ENCODE peak calls at places on chromosomes 5 and 9, in nine cellular contexts. G, M, L, A, X, S, K, T and I are unnamed samples.

GRCh38 chr5:68708156-68708841 is 385.5 kb upstream of the SLC30A5 start:
- ATAC-seq in G (no peak), M (no peak), L (no peak), A (no peak), X (no peak), S (no peak), K (no peak), T (no peak), I (no peak)

GRCh38 chr9:304519-305185 is 90.0 kb downstream of the DOCK8 start:
- ATAC-seq in G (peak; percentile 80), M (no peak), L (peak; percentile 47), A (peak; percentile 64), X (no peak), S (no peak), K (no peak), T (peak; percentile 64), I (no peak)

GRCh38 chr9:126752881-126753670 is 51.8 kb upstream of the ZBTB43 start:
- ATAC-seq in G (peak; percentile 92), M (no peak), L (no peak), A (no peak), X (no peak), S (peak; percentile 54), K (no peak), T (no peak), I (peak; percentile 20)

GRCh38 chr9:20604561-20604960 is 17.7 kb downstream of the MLLT3 start:
- ATAC-seq in G (no peak), M (peak; percentile 58), L (no peak), A (peak; percentile 39), X (peak; percentile 75), S (no peak), K (peak; percentile 43), T (peak; percentile 80), I (no peak)

GRCh38 chr5:176679365-176680225 is 32.3 kb downstream of the TSPAN17 start:
- ATAC-seq in G (no peak), M (no peak), L (no peak), A (no peak), X (no peak), S (no peak), K (peak; percentile 56), T (no peak), I (no peak)

GRCh38 chr5:151694035-151694485 is 7.3 kb upstream of the SPARC start:
- ATAC-seq in G (no peak), M (no peak), L (no peak), A (no peak), X (no peak), S (peak; percentile 91), K (no peak), T (no peak), I (no peak)

GRCh38 chr9:89234636-89235035 is 56.0 kb upstream of the SHC3 start:
- ATAC-seq in G (no peak), M (peak; percentile 40), L (no peak), A (no peak), X (peak; percentile 51), S (no peak), K (peak; percentile 51), T (peak; percentile 61), I (peak; percentile 94)

GRCh38 chr9:120925535-120926396 is 830 bp downstream of the TRAF1 start:
- ATAC-seq in G (no peak), M (peak; percentile 77), L (peak; percentile 32), A (peak; percentile 58), X (peak; percentile 73), S (no peak), K (no peak), T (peak; percentile 72), I (peak; percentile 80)

GRCh38 chr5:124877501-124878146 is 131.2 kb upstream of the ZNF608 start:
- ATAC-seq in G (no peak), M (no peak), L (no peak), A (no peak), X (no peak), S (no peak), K (no peak), T (no peak), I (no peak)

GRCh38 chr5:139708877-139709586 is 60.9 kb downstream of the CXXC5 start:
- ATAC-seq in G (peak; percentile 21), M (no peak), L (peak; percentile 74), A (no peak), X (no peak), S (peak; percentile 65), K (peak; percentile 68), T (no peak), I (peak; percentile 63)

GRCh38 chr9:99621040-99621439 is 200.6 kb upstream of the NR4A3 start:
- ATAC-seq in G (no peak), M (no peak), L (no peak), A (no peak), X (no peak), S (no peak), K (peak; percentile 91), T (no peak), I (no peak)

GRCh38 chr5:83199126-83199525 is 121.8 kb downstream of the XRCC4 start:
- ATAC-seq in G (no peak), M (no peak), L (no peak), A (no peak), X (no peak), S (no peak), K (no peak), T (no peak), I (no peak)

GRCh38 chr5:131774652-131775367 is 22.0 kb downstream of the FNIP1 start:
- ATAC-seq in G (no peak), M (no peak), L (peak; percentile 87), A (no peak), X (no peak), S (no peak), K (peak; percentile 31), T (no peak), I (no peak)

GRCh38 chr9:73437758-73438157 is 286.1 kb downstream of the ANXA1 start:
- ATAC-seq in G (peak; percentile 41), M (no peak), L (no peak), A (no peak), X (no peak), S (no peak), K (no peak), T (no peak), I (no peak)

GRCh38 chr5:106921567-106921966 is 749.2 kb downstream of the EFNA5 start:
- ATAC-seq in G (no peak), M (no peak), L (no peak), A (no peak), X (no peak), S (no peak), K (no peak), T (no peak), I (no peak)

GRCh38 chr9:6673326-6674025 is 27.9 kb upstream of the GLDC start:
- ATAC-seq in G (no peak), M (no peak), L (no peak), A (no peak), X (no peak), S (peak; percentile 62), K (no peak), T (no peak), I (no peak)

GRCh38 chr9:124906966-124907365 is 33.9 kb downstream of the GOLGA1 start:
- ATAC-seq in G (no peak), M (no peak), L (peak; percentile 57), A (no peak), X (no peak), S (no peak), K (no peak), T (no peak), I (no peak)

GRCh38 chr5:66222455-66222854 is 78.4 kb downstream of the SREK1 start:
- ATAC-seq in G (no peak), M (no peak), L (no peak), A (no peak), X (no peak), S (peak; percentile 61), K (no peak), T (no peak), I (no peak)

GRCh38 chr9:77417570-77417969 is 230.6 kb downstream of the GNA14 start:
- ATAC-seq in G (peak; percentile 49), M (no peak), L (no peak), A (no peak), X (no peak), S (no peak), K (no peak), T (no peak), I (no peak)

GRCh38 chr9:33714989-33715388 is 80.4 kb upstream of the PRSS3 start:
- ATAC-seq in G (no peak), M (peak; percentile 23), L (no peak), A (no peak), X (no peak), S (no peak), K (no peak), T (no peak), I (no peak)

GRCh38 chr9:3330792-3331420 is 194.9 kb downstream of the RFX3 start:
- ATAC-seq in G (no peak), M (no peak), L (no peak), A (no peak), X (no peak), S (no peak), K (no peak), T (no peak), I (no peak)

GRCh38 chr5:159774476-159775031 is 141.7 kb upstream of the ADRA1B start:
- ATAC-seq in G (no peak), M (no peak), L (no peak), A (no peak), X (no peak), S (no peak), K (no peak), T (no peak), I (no peak)

GRCh38 chr5:121533814-121534213 is 317.9 kb upstream of the FTMT start:
- ATAC-seq in G (no peak), M (no peak), L (no peak), A (no peak), X (no peak), S (no peak), K (peak; percentile 96), T (no peak), I (no peak)

GRCh38 chr5:88724201-88724600 is 158.8 kb downstream of the MEF2C start:
- ATAC-seq in G (no peak), M (no peak), L (no peak), A (no peak), X (no peak), S (no peak), K (no peak), T (no peak), I (no peak)

GRCh38 chr5:74149395-74149794 is 491.1 kb downstream of the ENC1 start:
- ATAC-seq in G (peak; percentile 75), M (peak; percentile 54), L (no peak), A (no peak), X (no peak), S (no peak), K (no peak), T (no peak), I (no peak)

GRCh38 chr5:75091597-75091996 is 39.2 kb upstream of the GCNT4 start:
- ATAC-seq in G (peak; percentile 55), M (no peak), L (no peak), A (no peak), X (no peak), S (no peak), K (no peak), T (no peak), I (no peak)

GRCh38 chr5:67475489-67475888 is 278.9 kb upstream of the CD180 start:
- ATAC-seq in G (no peak), M (no peak), L (no peak), A (no peak), X (no peak), S (no peak), K (no peak), T (no peak), I (no peak)

GRCh38 chr5:57324888-57325287 is 151.0 kb downstream of the GPBP1 start:
- ATAC-seq in G (no peak), M (no peak), L (no peak), A (no peak), X (no peak), S (no peak), K (peak; percentile 29), T (no peak), I (no peak)

GRCh38 chr9:121286973-121287721 is 19.2 kb downstream of the GSN start:
- ATAC-seq in G (peak; percentile 84), M (peak; percentile 65), L (peak; percentile 73), A (no peak), X (no peak), S (peak; percentile 72), K (peak; percentile 67), T (peak; percentile 78), I (no peak)

GRCh38 chr5:137695651-137696428 is 40.0 kb downstream of the KLHL3 start:
- ATAC-seq in G (peak; percentile 23), M (peak; percentile 82), L (no peak), A (peak; percentile 61), X (peak; percentile 33), S (no peak), K (peak; percentile 40), T (peak; percentile 56), I (peak; percentile 56)

GRCh38 chr5:79062431-79062830 is 7.0 kb downstream of the DMGDH start:
- ATAC-seq in G (no peak), M (no peak), L (no peak), A (no peak), X (no peak), S (no peak), K (no peak), T (no peak), I (no peak)